ENCODE peak calls at places on chromosomes 11 and 22, in six cellular contexts. U, O, W, I, P and N are unnamed samples.
A peak's percentile ranks its signal among the peaks of the same experiment; 100 is the strongest.

GRCh38 chr11:58576792-58577440 is 1.3 kb upstream of the LPXN start:
- DNase-seq in U (peak; percentile 43), O (peak; percentile 38), W (peak; percentile 69), I (no peak), P (no peak), N (no peak)

GRCh38 chr11:4539603-4540219 is 5.3 kb upstream of the OR52M1 start:
- DNase-seq in U (peak; percentile 49), O (peak; percentile 2), W (peak; percentile 53), I (peak; percentile 62), P (peak; percentile 58), N (peak; percentile 8)

GRCh38 chr11:133947298-133947905 is 9.4 kb downstream of the IGSF9B start:
- DNase-seq in U (peak; percentile 68), O (peak; percentile 22), W (peak; percentile 39), I (no peak), P (peak; percentile 50), N (no peak)

GRCh38 chr11:60849641-60850520 is 5.9 kb downstream of the PTGDR2 start:
- DNase-seq in U (no peak), O (no peak), W (no peak), I (no peak), P (no peak), N (no peak)

GRCh38 chr11:114566273-114566672 is 6.6 kb upstream of the NXPE1 start:
- DNase-seq in U (no peak), O (no peak), W (no peak), I (no peak), P (no peak), N (no peak)

GRCh38 chr22:36453266-36453607 is 28.2 kb downstream of the TXN2 start:
- DNase-seq in U (no peak), O (no peak), W (no peak), I (no peak), P (no peak), N (no peak)

GRCh38 chr11:3809624-3809928 is 1.2 kb downstream of the PGAP2 start:
- DNase-seq in U (no peak), O (no peak), W (no peak), I (no peak), P (no peak), N (no peak)

GRCh38 chr11:83162377-83162776 is 5.4 kb downstream of the PCF11 start:
- DNase-seq in U (no peak), O (no peak), W (peak; percentile 50), I (no peak), P (no peak), N (no peak)

GRCh38 chr11:16986434-16987204 is 27.6 kb downstream of the PLEKHA7 start:
- DNase-seq in U (peak; percentile 3), O (no peak), W (no peak), I (peak; percentile 78), P (no peak), N (no peak)

GRCh38 chr22:27419473-27419872 is 382.1 kb downstream of the MN1 start:
- DNase-seq in U (no peak), O (no peak), W (no peak), I (no peak), P (no peak), N (no peak)

GRCh38 chr22:41966607-41967240 is 2.5 kb upstream of the SEPTIN3 start:
- DNase-seq in U (peak; percentile 79), O (peak; percentile 94), W (peak; percentile 95), I (no peak), P (no peak), N (peak; percentile 70)

GRCh38 chr11:4672470-4672869 is 25.2 kb downstream of the OR51E2 start:
- DNase-seq in U (no peak), O (no peak), W (peak; percentile 29), I (no peak), P (no peak), N (no peak)

GRCh38 chr22:36797988-36798670 is 18.7 kb downstream of the PVALB start:
- DNase-seq in U (no peak), O (no peak), W (no peak), I (no peak), P (peak; percentile 53), N (no peak)

GRCh38 chr11:26947904-26948639 is 45.8 kb upstream of the FIBIN start:
- DNase-seq in U (no peak), O (peak; percentile 52), W (peak; percentile 65), I (no peak), P (no peak), N (no peak)

GRCh38 chr11:94738746-94739145 is 29.4 kb upstream of the AMOTL1 start:
- DNase-seq in U (no peak), O (no peak), W (no peak), I (no peak), P (no peak), N (no peak)

GRCh38 chr11:63592975-63593395 is 21.2 kb downstream of the PLAAT3 start:
- DNase-seq in U (peak; percentile 54), O (peak; percentile 46), W (peak; percentile 77), I (no peak), P (no peak), N (peak; percentile 13)

GRCh38 chr22:25193130-25193529 is 6.5 kb upstream of the CRYBB3 start:
- DNase-seq in U (no peak), O (no peak), W (no peak), I (no peak), P (no peak), N (no peak)

GRCh38 chr11:122898799-122899198 is 16.2 kb downstream of the JHY start:
- DNase-seq in U (no peak), O (no peak), W (no peak), I (no peak), P (no peak), N (no peak)

GRCh38 chr11:61699737-61700160 is 19.6 kb downstream of the DAGLA start:
- DNase-seq in U (no peak), O (no peak), W (no peak), I (no peak), P (no peak), N (no peak)

GRCh38 chr11:64688534-64688982 is 34.4 kb downstream of the NRXN2 start:
- DNase-seq in U (peak; percentile 96), O (peak; percentile 74), W (peak; percentile 91), I (peak; percentile 91), P (peak; percentile 99), N (peak; percentile 68)
- TF ChIP-seq CTCF in U (peak; percentile 98), O (peak; percentile 96), W (peak; percentile 87), I (peak; percentile 93), P (peak; percentile 97), N (peak; percentile 75)

GRCh38 chr11:14374922-14375630 is 16.1 kb upstream of the RRAS2 start:
- DNase-seq in U (no peak), O (no peak), W (no peak), I (no peak), P (no peak), N (no peak)
- TF ChIP-seq CTCF in U (peak; percentile 36), O (peak; percentile 45), W (peak; percentile 43), I (no peak), P (peak; percentile 23), N (no peak)

GRCh38 chr11:13831707-13832106 is 130.8 kb upstream of the SPON1 start:
- DNase-seq in U (no peak), O (no peak), W (no peak), I (no peak), P (no peak), N (no peak)

GRCh38 chr11:13836666-13837065 is 125.9 kb upstream of the SPON1 start:
- DNase-seq in U (no peak), O (no peak), W (no peak), I (no peak), P (no peak), N (no peak)

GRCh38 chr11:13837286-13837685 is 125.2 kb upstream of the SPON1 start:
- DNase-seq in U (no peak), O (no peak), W (no peak), I (no peak), P (no peak), N (no peak)

DNA sequence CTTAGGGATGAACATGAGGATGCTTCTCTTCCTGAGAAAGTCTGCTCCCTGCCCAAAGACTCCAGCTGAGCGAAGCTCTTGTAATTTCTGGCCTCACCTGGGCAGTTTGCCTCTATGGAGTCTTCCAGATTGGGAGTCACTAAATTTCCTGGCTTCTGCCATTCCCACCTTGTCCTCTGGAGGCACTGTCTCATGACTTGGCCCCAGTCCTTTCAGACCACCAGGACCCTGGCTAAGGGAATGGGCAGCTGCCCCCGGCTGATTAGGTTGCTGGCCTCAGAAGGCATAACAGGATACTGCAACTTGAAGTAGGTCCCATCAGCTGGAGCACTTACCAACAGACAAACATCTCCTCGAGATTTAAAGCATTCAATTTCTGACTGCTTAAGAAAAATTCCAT is 128.1 kb upstream of the SPON1 start:
- DNase-seq in U (peak; percentile 2), O (no peak), W (no peak), I (no peak), P (peak; percentile 34), N (no peak)
- TF ChIP-seq CTCF in U (peak; percentile 55), O (peak; percentile 39), W (peak; percentile 16), I (peak; percentile 23), P (peak; percentile 56), N (peak; percentile 13)

DNA sequence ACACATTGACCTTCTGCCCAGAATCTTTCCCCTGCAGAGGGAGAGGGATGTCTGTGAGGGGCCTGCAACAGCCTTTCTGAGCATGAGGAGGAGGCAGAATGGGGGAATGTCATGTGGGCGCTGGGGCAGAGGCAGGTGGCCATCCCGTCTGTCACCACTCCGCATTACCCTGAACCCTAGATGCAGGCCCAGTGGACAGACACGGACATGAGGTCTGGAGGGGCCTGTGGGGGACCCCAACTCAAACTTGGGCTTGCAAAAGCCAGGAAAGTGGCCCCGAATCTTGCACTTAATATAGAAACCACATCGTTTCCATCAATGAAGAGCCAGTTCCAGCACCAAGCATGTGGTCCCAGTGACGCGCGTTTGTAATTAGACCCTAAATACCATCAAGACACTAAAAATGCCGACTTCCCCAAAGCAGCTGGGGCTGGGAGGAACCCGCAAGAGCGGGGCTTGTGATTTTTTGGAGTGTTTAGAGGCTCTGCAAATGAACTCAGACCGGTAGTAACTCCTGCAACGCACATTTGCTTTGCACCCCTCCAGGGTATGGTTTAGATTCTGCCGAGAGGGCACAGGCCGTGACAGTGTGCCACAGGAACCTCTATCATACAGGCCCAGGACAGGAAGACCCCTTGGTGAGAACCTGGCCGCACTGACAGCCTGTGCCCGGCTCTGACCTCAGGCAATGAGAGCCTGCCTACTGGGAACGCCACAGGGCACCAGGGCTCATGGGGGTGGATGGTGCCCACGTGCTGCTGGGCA is 109.3 kb downstream of the CTTN start:
- DNase-seq in U (no peak), O (no peak), W (no peak), I (peak; percentile 32), P (no peak), N (no peak)
- TF ChIP-seq CTCF in U (no peak), O (no peak), W (no peak), I (no peak), P (no peak), N (no peak)

GRCh38 chr11:119144825-119145476 is 3.9 kb upstream of the ABCG4 start:
- DNase-seq in U (peak; percentile 71), O (peak; percentile 57), W (peak; percentile 84), I (peak; percentile 65), P (peak; percentile 62), N (peak; percentile 69)
- TF ChIP-seq CTCF in U (peak; percentile 44), O (peak; percentile 80), W (peak; percentile 78), I (peak; percentile 72), P (peak; percentile 73), N (peak; percentile 41)

GRCh38 chr11:10623797-10624761 is 55.6 kb upstream of the LYVE1 start:
- DNase-seq in U (peak; percentile 53), O (no peak), W (peak; percentile 58), I (peak; percentile 80), P (peak; percentile 22), N (peak; percentile 36)
- TF ChIP-seq CTCF in U (peak; percentile 67), O (peak; percentile 74), W (peak; percentile 82), I (peak; percentile 56), P (peak; percentile 46), N (no peak)